ENCODE peak calls at places on chromosome 11, in seven cellular contexts. V, Y, X, K, A, E and P are unnamed samples.

GRCh38 chr11:8338138-8338537 is 74.5 kb upstream of the LMO1 start:
- DNase-seq in V (peak; percentile 94), Y (no peak), A (peak; percentile 29), X (peak; percentile 12), E (peak; percentile 19), K (peak; percentile 67), P (peak; percentile 15)

GRCh38 chr11:77687088-77687487 is 49.5 kb upstream of the CLNS1A start:
- DNase-seq in Y (no peak), V (no peak), X (no peak), E (no peak), A (no peak), K (no peak), P (no peak)

GRCh38 chr11:28526406-28526751 is 418.2 kb downstream of the METTL15 start:
- DNase-seq in V (no peak), A (no peak), E (peak; percentile 21), K (no peak), X (peak; percentile 25), Y (no peak), P (no peak)

GRCh38 chr11:124791626-124792341 is 8.4 kb downstream of the MSANTD2 start:
- DNase-seq in A (no peak), X (peak; percentile 44), V (no peak), E (peak; percentile 40), Y (peak; percentile 44), K (no peak), P (no peak)

GRCh38 chr11:64136767-64137166 is 29.1 kb downstream of the MACROD1 start:
- DNase-seq in V (no peak), A (no peak), K (no peak), Y (no peak), X (no peak), E (no peak), P (no peak)

GRCh38 chr11:70694371-70694770 is 296.0 kb downstream of the CTTN start:
- DNase-seq in Y (no peak), K (no peak), A (no peak), E (no peak), V (no peak), X (no peak), P (no peak)

GRCh38 chr11:64553554-64554201 is 37.3 kb upstream of the SLC22A12 start:
- DNase-seq in E (peak; percentile 59), Y (peak; percentile 28), K (peak; percentile 72), X (peak; percentile 22), V (peak; percentile 83), A (peak; percentile 54), P (peak; percentile 53)

GRCh38 chr11:2420502-2421225 is 20.1 kb downstream of the TSSC4 start:
- DNase-seq in X (peak; percentile 59), E (peak; percentile 63), K (peak; percentile 93), Y (peak; percentile 67), V (peak; percentile 99), A (peak; percentile 59), P (peak; percentile 71)

GRCh38 chr11:86582898-86583297 is 89.5 kb downstream of the ME3 start:
- DNase-seq in K (no peak), E (no peak), Y (no peak), X (no peak), V (no peak), A (no peak), P (no peak)

GRCh38 chr11:118953265-118953664 is 2.8 kb upstream of the UPK2 start:
- DNase-seq in K (peak; percentile 94), X (peak; percentile 18), E (peak; percentile 23), A (no peak), Y (no peak), V (peak; percentile 86), P (peak; percentile 21)

DNA sequence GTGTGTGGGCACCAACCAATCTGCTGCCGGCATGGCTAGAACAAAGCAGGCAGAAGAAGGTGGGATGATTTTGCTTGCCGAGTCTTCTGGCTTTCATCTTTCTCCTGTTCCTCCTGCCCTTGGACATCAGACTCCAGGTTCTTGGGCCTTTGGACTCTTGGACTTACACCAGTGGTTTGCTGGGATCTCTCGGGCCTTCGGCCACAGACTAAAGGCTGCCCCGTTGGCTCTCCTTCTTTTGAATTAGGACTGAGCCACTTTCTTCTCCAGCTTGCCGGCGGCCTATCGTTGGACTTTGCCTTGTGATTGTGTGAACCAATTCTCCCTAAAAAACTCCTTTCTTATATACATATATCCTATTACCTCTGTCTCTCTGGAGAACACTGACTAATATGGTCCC is 128.1 kb upstream of the TEAD1 start:
- DNase-seq in X (no peak), A (no peak), E (no peak), Y (no peak), V (no peak), K (no peak), P (no peak)
- H3K4me2 ChIP-seq in X (no peak overlapping the region), A (no peak overlapping the region), E (no peak overlapping the region), Y (no peak overlapping the region), V (no peak overlapping the region), K (no peak overlapping the region), P (no peak overlapping the region)

GRCh38 chr11:19117760-19118097 is 761 bp downstream of the ZDHHC13 start:
- DNase-seq in V (no peak), A (peak; percentile 49), X (peak; percentile 5), E (peak; percentile 14), K (no peak), Y (no peak), P (no peak)

GRCh38 chr11:19116971-19117759 is at the start of gene ZDHHC13:
- DNase-seq in Y (peak; percentile 96), A (peak; percentile 96), X (peak; percentile 82), V (peak; percentile 99), E (peak; percentile 80), K (peak; percentile 94), P (peak; percentile 98)

GRCh38 chr11:19121646-19122045 is 4.7 kb downstream of the ZDHHC13 start:
- DNase-seq in A (no peak), V (no peak), E (no peak), X (peak; percentile 4), Y (no peak), K (no peak), P (no peak)

GRCh38 chr11:19111809-19112208 is 5.2 kb upstream of the ZDHHC13 start:
- DNase-seq in Y (no peak), X (no peak), A (no peak), V (no peak), K (no peak), E (no peak), P (no peak)

GRCh38 chr11:19116315-19116970 is 525 bp upstream of the ZDHHC13 start:
- DNase-seq in V (no peak), A (no peak), K (peak; percentile 11), Y (no peak), E (no peak), X (no peak), P (no peak)
- H3K9ac ChIP-seq in V (no peak overlapping the region), A (no peak overlapping the region), K (no peak overlapping the region), Y (peak overlapping the region; percentile 68), E (no peak overlapping the region), X (peak overlapping the region; percentile 53), P (peak overlapping the region; percentile 80)

GRCh38 chr11:88330826-88331428 is 6.6 kb downstream of the CTSC start:
- DNase-seq in V (no peak), Y (no peak), X (no peak), K (no peak), A (no peak), E (no peak), P (no peak)
- H4K20me1 ChIP-seq in V (no peaks in the 10 kb centered on the region), Y (no peaks in the 10 kb centered on the region), X (peaks cover 34% of the 10 kb centered on the region), K (no peaks in the 10 kb centered on the region), A (peaks cover 3% of the 10 kb centered on the region), E (no peaks in the 10 kb centered on the region), P (peaks cover 38% of the 10 kb centered on the region)

DNA sequence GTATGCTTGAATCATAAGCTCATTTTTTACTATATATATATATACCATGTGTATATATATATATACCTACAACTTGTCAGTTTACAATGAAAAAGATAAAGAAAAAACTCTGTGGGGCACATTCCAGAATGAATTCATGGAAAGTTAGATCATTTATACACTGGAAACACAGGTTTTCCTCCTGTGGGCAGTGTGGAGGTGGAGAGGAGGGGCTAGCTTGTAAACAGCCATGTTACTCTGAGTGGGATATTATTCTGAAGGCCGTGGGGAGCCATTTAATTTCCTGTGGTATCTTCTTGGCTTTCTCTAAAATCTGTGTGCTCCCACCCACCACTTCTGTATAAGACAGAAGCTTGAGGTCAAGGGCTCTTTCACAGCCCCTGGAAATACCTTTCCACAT is 273.4 kb upstream of the MTNR1B start:
- DNase-seq in X (no peak), E (no peak), A (no peak), K (no peak), Y (no peak), V (no peak), P (no peak)
- H3K4me2 ChIP-seq in X (no peak overlapping the region), E (no peak overlapping the region), A (no peak overlapping the region), K (no peak overlapping the region), Y (no peak overlapping the region), V (no peak overlapping the region), P (no peak overlapping the region)

GRCh38 chr11:66729447-66729846 is 431 bp upstream of the SPTBN2 start:
- DNase-seq in E (no peak), Y (no peak), X (no peak), A (no peak), K (no peak), V (no peak), P (no peak)

GRCh38 chr11:66727883-66728759 is 895 bp downstream of the SPTBN2 start:
- DNase-seq in V (peak; percentile 92), X (no peak), Y (no peak), K (peak; percentile 81), A (no peak), E (no peak), P (no peak)

GRCh38 chr11:66728760-66729385 is at the start of gene SPTBN2:
- DNase-seq in K (peak; percentile 75), A (no peak), V (no peak), Y (no peak), E (no peak), X (no peak), P (no peak)

GRCh38 chr11:66725646-66726045 is 3.4 kb downstream of the SPTBN2 start:
- DNase-seq in X (peak; percentile 9), V (no peak), Y (no peak), A (no peak), E (no peak), K (peak; percentile 69), P (no peak)

GRCh38 chr11:66727282-66727882 is 1.6 kb downstream of the SPTBN2 start:
- DNase-seq in X (peak; percentile 11), K (peak; percentile 65), Y (peak; percentile 25), V (peak; percentile 84), E (peak; percentile 5), A (peak; percentile 27), P (no peak)
- H3K9ac ChIP-seq in X (no peak overlapping the region), K (no peak overlapping the region), Y (peak overlapping the region; percentile 44), V (peak overlapping the region; percentile 48), E (no peak overlapping the region), A (peak overlapping the region; percentile 11), P (no peak overlapping the region)

DNA sequence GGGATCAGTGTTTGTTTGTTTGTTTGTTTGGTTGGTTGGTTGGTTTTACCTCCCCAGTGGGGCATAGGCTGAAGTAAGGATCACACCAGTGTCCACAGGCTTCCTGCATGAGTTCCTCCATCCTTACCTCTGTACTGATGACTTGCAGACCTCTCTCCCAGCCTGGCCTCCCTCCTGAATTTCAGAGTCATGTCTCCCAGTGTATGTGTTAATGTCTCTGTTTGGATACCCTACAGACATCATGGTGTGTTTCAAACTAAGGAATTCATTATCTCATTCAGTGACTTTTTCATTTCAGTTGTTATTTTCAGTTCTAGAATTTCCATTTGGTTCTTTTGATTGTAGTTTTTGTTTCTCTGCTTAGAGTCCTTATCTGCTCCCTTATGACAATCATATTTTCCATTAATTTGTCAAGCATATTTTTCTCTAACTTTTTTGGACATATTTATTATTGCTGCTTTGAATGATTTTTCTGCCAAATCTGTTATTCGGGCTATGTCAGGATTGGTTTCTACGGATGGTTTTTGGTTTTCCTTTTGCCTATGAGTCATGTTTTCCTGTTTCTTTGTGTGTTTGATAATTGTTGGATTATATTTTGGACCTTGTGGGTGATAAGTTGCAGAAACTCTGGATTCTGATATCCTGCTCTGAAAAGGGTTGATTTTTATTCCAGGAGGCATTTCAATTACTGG is 23.6 kb downstream of the MYEOV start:
- DNase-seq in V (no peak), A (peak; percentile 54), E (peak; percentile 23), X (peak; percentile 47), K (no peak), Y (no peak), P (no peak)
- H4K20me1 ChIP-seq in V (no peaks in the 10 kb centered on the region), A (no peaks in the 10 kb centered on the region), E (no peaks in the 10 kb centered on the region), X (no peaks in the 10 kb centered on the region), K (no peaks in the 10 kb centered on the region), Y (no peaks in the 10 kb centered on the region), P (peaks cover 8% of the 10 kb centered on the region)